ENCODE peak calls at places on chromosome 22, in eight cellular contexts. G, O, Y, Z, Q, J, S and F are unnamed samples.

GRCh38 chr22:22666307-22667091 is 22.1 kb downstream of the GGTLC2 start:
- DNase-seq in G (no peak), O (no peak), Y (no peak), Z (peak), Q (no peak), J (no peak), S (peak), F (no peak)

GRCh38 chr22:38267086-38267485 is 5.7 kb downstream of the TMEM184B start:
- DNase-seq in G (no peak), O (no peak), Y (no peak), Z (no peak), Q (no peak), J (no peak), S (no peak), F (no peak)

GRCh38 chr22:44166448-44166847 is 14.3 kb upstream of the PARVG start:
- DNase-seq in G (no peak), O (no peak), Y (no peak), Z (no peak), Q (no peak), J (no peak), S (no peak), F (no peak)

GRCh38 chr22:17754233-17754925 is 19.9 kb downstream of the BID start:
- DNase-seq in G (no peak), O (no peak), Y (no peak), Z (no peak), Q (no peak), J (no peak), S (no peak), F (no peak)

GRCh38 chr22:38731703-38732161 is 24.1 kb downstream of the SUN2 start:
- DNase-seq in G (no peak), O (no peak), Y (no peak), Z (no peak), Q (peak), J (no peak), S (no peak), F (no peak)

GRCh38 chr22:27206001-27206746 is 548.8 kb downstream of the MIAT start:
- DNase-seq in G (no peak), O (no peak), Y (no peak), Z (no peak), Q (no peak), J (no peak), S (peak), F (no peak)

GRCh38 chr22:30857103-30857502 is 111.5 kb downstream of the MORC2 start:
- DNase-seq in G (no peak), O (no peak), Y (no peak), Z (peak), Q (no peak), J (peak), S (no peak), F (no peak)

GRCh38 chr22:39316440-39317083 is 2.9 kb downstream of the RPL3 start:
- DNase-seq in G (no peak), O (peak), Y (peak), Z (peak), Q (peak), J (no peak), S (peak), F (peak)

GRCh38 chr22:19824197-19825015 is 30.3 kb downstream of the GNB1L start:
- DNase-seq in G (no peak), O (no peak), Y (no peak), Z (no peak), Q (no peak), J (peak), S (no peak), F (no peak)

GRCh38 chr22:30902496-30903357 is 65.8 kb downstream of the MORC2 start:
- DNase-seq in G (no peak), O (no peak), Y (no peak), Z (peak), Q (no peak), J (no peak), S (no peak), F (no peak)

GRCh38 chr22:29032014-29032475 is 29.6 kb downstream of the C22orf31 start:
- DNase-seq in G (no peak), O (no peak), Y (no peak), Z (no peak), Q (no peak), J (no peak), S (no peak), F (no peak)

GRCh38 chr22:38133331-38133730 is 22.8 kb upstream of the BAIAP2L2 start:
- DNase-seq in G (no peak), O (no peak), Y (no peak), Z (no peak), Q (no peak), J (peak), S (no peak), F (no peak)

GRCh38 chr22:26770624-26771023 is 113.2 kb downstream of the MIAT start:
- DNase-seq in G (no peak), O (no peak), Y (no peak), Z (no peak), Q (no peak), J (no peak), S (no peak), F (no peak)

GRCh38 chr22:30742291-30743256 is 47.9 kb downstream of the OSBP2 start:
- DNase-seq in G (no peak), O (no peak), Y (no peak), Z (no peak), Q (no peak), J (no peak), S (no peak), F (no peak)

GRCh38 chr22:29481265-29482000 is 1.4 kb downstream of the NEFH start:
- DNase-seq in G (no peak), O (no peak), Y (no peak), Z (no peak), Q (no peak), J (no peak), S (no peak), F (no peak)